ENCODE peak calls at places on chromosomes 2 and 18, in ten cellular contexts. M is mammary epithelial cell, C is fibroblast of lung, S is GM23338, Y is hepatocyte, T is neural progenitor cell, O is PC-3, P is astrocyte, E is HepG2, G is K562. Z is an unnamed sample.

GRCh38 chr2:203813684-203814083 is 53.9 kb upstream of the CTLA4 start:
- DNase-seq in M (no peak), C (no peak), S (no peak), Y (no peak), T (no peak), O (no peak), P (no peak), E (peak; percentile 74), G (no peak), Z (no peak)

GRCh38 chr18:49185636-49186035 is 234.9 kb upstream of the SMAD7 start:
- DNase-seq in M (peak; percentile 41), C (peak; percentile 62), S (no peak), Y (no peak), T (no peak), O (no peak), P (no peak), E (no peak), G (no peak), Z (no peak)

GRCh38 chr2:187769437-187769836 is 215.2 kb upstream of the TFPI start:
- DNase-seq in M (peak; percentile 16), C (no peak), S (no peak), Y (no peak), T (no peak), O (no peak), P (no peak), E (no peak), G (no peak), Z (no peak)

GRCh38 chr2:233404227-233404626 is 49.9 kb downstream of the DGKD start:
- DNase-seq in M (peak; percentile 46), C (peak; percentile 56), S (peak; percentile 59), Y (no peak), T (peak; percentile 48), O (peak; percentile 77), P (no peak), E (peak; percentile 48), G (peak; percentile 43), Z (peak; percentile 52)

GRCh38 chr2:70425682-70426301 is 123.9 kb upstream of the FAM136A start:
- DNase-seq in M (peak; percentile 16), C (no peak), S (no peak), Y (no peak), T (no peak), O (no peak), P (no peak), E (no peak), G (no peak), Z (no peak)

GRCh38 chr2:75067506-75067905 is 109.1 kb downstream of the POLE4 start:
- DNase-seq in M (no peak), C (no peak), S (no peak), Y (no peak), T (no peak), O (no peak), P (no peak), E (peak; percentile 58), G (no peak), Z (no peak)

GRCh38 chr2:142058149-142058548 is 72.7 kb downstream of the LRP1B start:
- DNase-seq in M (no peak), C (no peak), S (no peak), Y (no peak), T (no peak), O (no peak), P (no peak), E (no peak), G (no peak), Z (no peak)

GRCh38 chr18:11497585-11497984 is 111.8 kb upstream of the SLC35G4 start:
- DNase-seq in M (peak; percentile 55), C (peak; percentile 55), S (no peak), Y (no peak), T (no peak), O (no peak), P (no peak), E (peak; percentile 61), G (no peak), Z (peak; percentile 77)

GRCh38 chr2:170822292-170822884 is 5.7 kb downstream of the GAD1 start:
- DNase-seq in M (no peak), C (no peak), S (peak; percentile 62), Y (no peak), T (peak; percentile 77), O (no peak), P (no peak), E (no peak), G (no peak), Z (peak; percentile 14)
- TF ChIP-seq EZH2 in M (peak; percentile 92), C (peak; percentile 96), S (peak; percentile 99), Y (peak; percentile 99), T (peak; percentile 79), O (no peak), P (peak; percentile 56), E (no peak), G (no peak), Z (no peak)

GRCh38 chr2:88764141-88764849 is 72.8 kb downstream of the RPIA start:
- DNase-seq in M (no peak), C (no peak), S (no peak), Y (no peak), T (no peak), O (no peak), P (no peak), E (no peak), G (no peak), Z (no peak)

GRCh38 chr2:88760819-88761598 is 69.5 kb downstream of the RPIA start:
- DNase-seq in M (no peak), C (no peak), S (no peak), Y (no peak), T (no peak), O (no peak), P (no peak), E (no peak), G (no peak), Z (no peak)

GRCh38 chr2:88764850-88765153 is 73.3 kb downstream of the RPIA start:
- DNase-seq in M (no peak), C (no peak), S (peak; percentile 58), Y (no peak), T (no peak), O (no peak), P (no peak), E (no peak), G (no peak), Z (no peak)

DNA sequence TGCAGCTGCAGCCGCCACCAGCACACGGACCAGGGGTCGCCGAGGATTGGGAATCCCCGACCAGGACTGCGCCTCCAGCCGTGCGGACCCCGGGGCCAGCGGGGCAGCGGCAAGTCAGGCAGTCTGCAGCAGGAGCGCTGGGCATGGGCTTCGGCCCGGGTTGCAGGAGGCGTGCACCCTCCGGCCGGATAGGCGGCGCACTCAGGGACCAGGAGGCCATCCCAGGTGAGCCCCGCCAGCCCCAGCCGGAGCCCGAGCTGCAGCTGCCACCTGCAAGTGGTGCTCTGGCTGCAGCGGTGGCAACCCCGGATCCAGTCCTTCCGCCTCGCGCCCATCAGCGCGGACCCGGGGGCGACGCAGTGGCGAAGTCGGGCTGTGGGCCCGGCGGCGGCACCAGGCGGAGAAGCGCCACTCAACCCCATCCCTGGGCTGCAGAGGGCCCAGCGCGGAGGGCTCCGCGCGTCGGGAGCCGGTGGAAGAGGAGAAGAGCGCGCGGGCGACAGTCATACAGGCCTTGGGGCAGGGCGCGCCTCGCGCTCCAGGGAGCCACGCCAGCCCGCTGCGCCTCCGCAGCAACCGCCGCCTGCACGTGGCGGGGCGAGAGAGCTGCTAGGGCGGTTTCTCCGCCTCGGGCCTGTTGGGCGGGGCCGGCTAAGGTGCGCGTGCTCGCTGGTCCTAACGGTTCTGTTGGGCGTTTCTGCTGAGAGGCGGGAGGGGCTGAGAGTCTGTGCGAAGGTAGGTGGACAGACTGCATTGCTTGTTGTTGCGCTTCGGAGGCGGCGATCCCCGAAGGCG is 73.9 kb downstream of the RPIA start:
- DNase-seq in M (peak; percentile 80), C (peak; percentile 6), S (peak; percentile 84), Y (no peak), T (peak; percentile 59), O (no peak), P (peak; percentile 6), E (no peak), G (no peak), Z (peak; percentile 61)
- TF ChIP-seq EZH2 in M (no peak), C (no peak), S (no peak), Y (no peak), T (peak; percentile 76), O (no peak), P (peak; percentile 68), E (no peak), G (no peak), Z (no peak)

GRCh38 chr2:1916881-1917280 is 172.6 kb upstream of the PXDN start:
- DNase-seq in M (no peak), C (no peak), S (no peak), Y (no peak), T (no peak), O (no peak), P (no peak), E (no peak), G (no peak), Z (no peak)

GRCh38 chr2:1914541-1915165 is 170.3 kb upstream of the PXDN start:
- DNase-seq in M (no peak), C (no peak), S (no peak), Y (no peak), T (no peak), O (no peak), P (no peak), E (no peak), G (no peak), Z (no peak)

GRCh38 chr2:1912771-1913170 is 168.5 kb upstream of the PXDN start:
- DNase-seq in M (no peak), C (no peak), S (no peak), Y (no peak), T (no peak), O (no peak), P (no peak), E (no peak), G (no peak), Z (no peak)

GRCh38 chr2:1915746-1916145 is 171.4 kb upstream of the PXDN start:
- DNase-seq in M (no peak), C (no peak), S (no peak), Y (no peak), T (no peak), O (no peak), P (no peak), E (no peak), G (no peak), Z (no peak)

GRCh38 chr2:1915196-1915595 is 170.9 kb upstream of the PXDN start:
- DNase-seq in M (no peak), C (no peak), S (no peak), Y (no peak), T (no peak), O (no peak), P (no peak), E (no peak), G (no peak), Z (no peak)
- TF ChIP-seq EZH2 in M (no peak), C (no peak), S (no peak), Y (no peak), T (no peak), O (no peak), P (no peak), E (no peak), G (no peak), Z (no peak)

GRCh38 chr2:120761911-120762310 is 26.2 kb downstream of the GLI2 start:
- DNase-seq in M (no peak), C (no peak), S (no peak), Y (no peak), T (no peak), O (no peak), P (no peak), E (no peak), G (no peak), Z (no peak)

GRCh38 chr2:120762341-120763061 is 26.8 kb downstream of the GLI2 start:
- DNase-seq in M (no peak), C (no peak), S (no peak), Y (no peak), T (no peak), O (no peak), P (no peak), E (no peak), G (no peak), Z (no peak)

GRCh38 chr2:120764434-120764833 is 28.8 kb downstream of the GLI2 start:
- DNase-seq in M (no peak), C (peak; percentile 15), S (no peak), Y (no peak), T (no peak), O (no peak), P (no peak), E (no peak), G (no peak), Z (no peak)

GRCh38 chr2:120763931-120764330 is 28.3 kb downstream of the GLI2 start:
- DNase-seq in M (no peak), C (no peak), S (no peak), Y (no peak), T (no peak), O (no peak), P (no peak), E (no peak), G (no peak), Z (no peak)

GRCh38 chr2:120763516-120763915 is 27.8 kb downstream of the GLI2 start:
- DNase-seq in M (no peak), C (peak; percentile 54), S (no peak), Y (no peak), T (no peak), O (no peak), P (no peak), E (no peak), G (no peak), Z (no peak)
- TF ChIP-seq EZH2 in M (no peak), C (no peak), S (no peak), Y (no peak), T (no peak), O (no peak), P (no peak), E (no peak), G (no peak), Z (no peak)

Z was measured in GM23248.